ENCODE peak calls at places on chromosome 14, in seven cellular contexts. One of them, this sample, is unnamed.
A peak's percentile ranks its signal among the peaks of the same experiment; 100 is the strongest.

GRCh38 chr14:90698379-90698869 is 117.8 kb downstream of the TTC7B start:
- DNase-seq in activated effector memory CD4-positive, alpha-beta T cell treated with Interleukin-2 at 50 U/mL for 16 hours: no peak
- DNase-seq in frontal cortex: peak; percentile 12
- DNase-seq in AML-193: no peak
- DNase-seq in cardiac fibroblast: peak; percentile 48
- DNase-seq in T-helper 1 cell: no peak
- DNase-seq in occipital lobe: peak; percentile 64
- DNase-seq in this sample: no peak

GRCh38 chr14:105793836-105794235 is 267.5 kb downstream of the TMEM121 start:
- DNase-seq in occipital lobe: no peak
- DNase-seq in activated effector memory CD4-positive, alpha-beta T cell treated with Interleukin-2 at 50 U/mL for 16 hours: no peak
- DNase-seq in frontal cortex: no peak
- DNase-seq in AML-193: no peak
- DNase-seq in cardiac fibroblast: no peak
- DNase-seq in T-helper 1 cell: no peak
- DNase-seq in this sample: no peak

GRCh38 chr14:79352026-79352425 is 859.3 kb downstream of the DIO2 start:
- DNase-seq in frontal cortex: no peak
- DNase-seq in cardiac fibroblast: no peak
- DNase-seq in occipital lobe: no peak
- DNase-seq in T-helper 1 cell: no peak
- DNase-seq in AML-193: no peak
- DNase-seq in activated effector memory CD4-positive, alpha-beta T cell treated with Interleukin-2 at 50 U/mL for 16 hours: no peak
- DNase-seq in this sample: no peak

GRCh38 chr14:100528962-100529560 is 58.2 kb downstream of the BEGAIN start:
- DNase-seq in T-helper 1 cell: no peak
- DNase-seq in AML-193: no peak
- DNase-seq in activated effector memory CD4-positive, alpha-beta T cell treated with Interleukin-2 at 50 U/mL for 16 hours: no peak
- DNase-seq in occipital lobe: no peak
- DNase-seq in frontal cortex: no peak
- DNase-seq in cardiac fibroblast: no peak
- DNase-seq in this sample: no peak

GRCh38 chr14:81886588-81886987 is 352.9 kb upstream of the SEL1L start:
- DNase-seq in activated effector memory CD4-positive, alpha-beta T cell treated with Interleukin-2 at 50 U/mL for 16 hours: no peak
- DNase-seq in AML-193: no peak
- DNase-seq in frontal cortex: no peak
- DNase-seq in T-helper 1 cell: no peak
- DNase-seq in cardiac fibroblast: no peak
- DNase-seq in occipital lobe: no peak
- DNase-seq in this sample: no peak

GRCh38 chr14:73460691-73461127 is 2.4 kb upstream of the NUMB start:
- DNase-seq in AML-193: no peak
- DNase-seq in T-helper 1 cell: no peak
- DNase-seq in cardiac fibroblast: peak; percentile 86
- DNase-seq in occipital lobe: no peak
- DNase-seq in activated effector memory CD4-positive, alpha-beta T cell treated with Interleukin-2 at 50 U/mL for 16 hours: no peak
- DNase-seq in frontal cortex: no peak
- DNase-seq in this sample: no peak

GRCh38 chr14:74941676-74942097 is 13.7 kb downstream of the PGF start:
- DNase-seq in T-helper 1 cell: peak; percentile 30
- DNase-seq in AML-193: no peak
- DNase-seq in activated effector memory CD4-positive, alpha-beta T cell treated with Interleukin-2 at 50 U/mL for 16 hours: peak; percentile 37
- DNase-seq in cardiac fibroblast: peak; percentile 54
- DNase-seq in occipital lobe: peak; percentile 18
- DNase-seq in frontal cortex: no peak
- DNase-seq in this sample: no peak

GRCh38 chr14:105855246-105855892 is 329.0 kb downstream of the TMEM121 start:
- DNase-seq in AML-193: no peak
- DNase-seq in T-helper 1 cell: no peak
- DNase-seq in cardiac fibroblast: no peak
- DNase-seq in occipital lobe: no peak
- DNase-seq in activated effector memory CD4-positive, alpha-beta T cell treated with Interleukin-2 at 50 U/mL for 16 hours: no peak
- DNase-seq in frontal cortex: no peak
- DNase-seq in this sample: no peak

GRCh38 chr14:25246751-25247150 is 196.8 kb upstream of the STXBP6 start:
- DNase-seq in T-helper 1 cell: no peak
- DNase-seq in AML-193: no peak
- DNase-seq in activated effector memory CD4-positive, alpha-beta T cell treated with Interleukin-2 at 50 U/mL for 16 hours: no peak
- DNase-seq in occipital lobe: no peak
- DNase-seq in frontal cortex: no peak
- DNase-seq in cardiac fibroblast: no peak
- DNase-seq in this sample: no peak

GRCh38 chr14:55580401-55581010 is 499 bp downstream of the KTN1 start:
- DNase-seq in AML-193: peak; percentile 21
- DNase-seq in activated effector memory CD4-positive, alpha-beta T cell treated with Interleukin-2 at 50 U/mL for 16 hours: peak; percentile 61
- DNase-seq in occipital lobe: peak; percentile 26
- DNase-seq in frontal cortex: peak; percentile 80
- DNase-seq in T-helper 1 cell: peak; percentile 66
- DNase-seq in cardiac fibroblast: peak; percentile 31
- DNase-seq in this sample: peak; percentile 53

GRCh38 chr14:94938016-94938415 is 168.1 kb upstream of the GSC start:
- DNase-seq in activated effector memory CD4-positive, alpha-beta T cell treated with Interleukin-2 at 50 U/mL for 16 hours: no peak
- DNase-seq in AML-193: no peak
- DNase-seq in T-helper 1 cell: no peak
- DNase-seq in frontal cortex: no peak
- DNase-seq in cardiac fibroblast: no peak
- DNase-seq in occipital lobe: no peak
- DNase-seq in this sample: no peak

GRCh38 chr14:104086210-104086660 is 735 bp downstream of the ASPG start:
- DNase-seq in T-helper 1 cell: no peak
- DNase-seq in AML-193: no peak
- DNase-seq in frontal cortex: no peak
- DNase-seq in occipital lobe: no peak
- DNase-seq in activated effector memory CD4-positive, alpha-beta T cell treated with Interleukin-2 at 50 U/mL for 16 hours: no peak
- DNase-seq in cardiac fibroblast: no peak
- DNase-seq in this sample: no peak

GRCh38 chr14:55688566-55688965 is 108.6 kb downstream of the KTN1 start:
- DNase-seq in cardiac fibroblast: peak; percentile 18
- DNase-seq in frontal cortex: no peak
- DNase-seq in occipital lobe: no peak
- DNase-seq in T-helper 1 cell: no peak
- DNase-seq in activated effector memory CD4-positive, alpha-beta T cell treated with Interleukin-2 at 50 U/mL for 16 hours: no peak
- DNase-seq in AML-193: no peak
- DNase-seq in this sample: no peak

GRCh38 chr14:104426771-104427125 is 152.8 kb upstream of the C14orf180 start:
- DNase-seq in activated effector memory CD4-positive, alpha-beta T cell treated with Interleukin-2 at 50 U/mL for 16 hours: no peak
- DNase-seq in frontal cortex: no peak
- DNase-seq in AML-193: no peak
- DNase-seq in cardiac fibroblast: no peak
- DNase-seq in occipital lobe: no peak
- DNase-seq in T-helper 1 cell: no peak
- DNase-seq in this sample: no peak

GRCh38 chr14:89011727-89012271 is 187.3 kb downstream of the TTC8 start:
- DNase-seq in activated effector memory CD4-positive, alpha-beta T cell treated with Interleukin-2 at 50 U/mL for 16 hours: no peak
- DNase-seq in AML-193: no peak
- DNase-seq in cardiac fibroblast: peak; percentile 43
- DNase-seq in occipital lobe: no peak
- DNase-seq in frontal cortex: no peak
- DNase-seq in T-helper 1 cell: no peak
- DNase-seq in this sample: no peak

GRCh38 chr14:99503848-99504453 is 22.7 kb downstream of the CCNK start:
- DNase-seq in activated effector memory CD4-positive, alpha-beta T cell treated with Interleukin-2 at 50 U/mL for 16 hours: no peak
- DNase-seq in T-helper 1 cell: no peak
- DNase-seq in frontal cortex: no peak
- DNase-seq in AML-193: no peak
- DNase-seq in occipital lobe: no peak
- DNase-seq in cardiac fibroblast: no peak
- DNase-seq in this sample: no peak